ENCODE peak calls at places on chromosomes 2 and 18, in eight cellular contexts. S, X, Y, U, F, Z, M and O are unnamed samples.

GRCh38 chr2:232341061-232341738 is 37.4 kb upstream of the ALPP start:
- DNase-seq in S (no peak), Z (no peak), F (no peak), U (no peak), Y (no peak), X (no peak), M (peak; percentile 12), O (no peak)

GRCh38 chr2:179106342-179107178 is 56.6 kb upstream of the CCDC141 start:
- DNase-seq in U (peak; percentile 49), Y (peak; percentile 95), S (peak; percentile 93), Z (peak; percentile 75), M (no peak), F (no peak), X (peak; percentile 40), O (peak; percentile 78)

GRCh38 chr2:219522111-219523030 is 8.1 kb downstream of the ASIC4 start:
- DNase-seq in Y (peak; percentile 32), M (no peak), X (no peak), U (no peak), S (peak; percentile 58), F (no peak), Z (peak; percentile 63), O (no peak)

GRCh38 chr2:72291059-72291458 is 143.4 kb upstream of the CYP26B1 start:
- DNase-seq in U (no peak), Z (no peak), S (peak; percentile 42), M (no peak), X (no peak), Y (no peak), F (no peak), O (no peak)

GRCh38 chr2:206083602-206084467 is 2.1 kb downstream of the INO80D start:
- DNase-seq in Z (no peak), X (peak; percentile 63), Y (peak; percentile 16), F (no peak), S (peak; percentile 4), U (no peak), M (no peak), O (no peak)

GRCh38 chr2:1097086-1097485 is 146.4 kb downstream of the SNTG2 start:
- DNase-seq in Z (no peak), U (no peak), X (no peak), Y (no peak), M (no peak), F (no peak), S (no peak), O (no peak)

GRCh38 chr2:20796374-20796791 is 26.5 kb downstream of the LDAH start:
- DNase-seq in M (no peak), Y (peak; percentile 76), X (no peak), S (peak; percentile 34), F (no peak), U (no peak), Z (no peak), O (no peak)

GRCh38 chr18:76983613-76984051 is 149.0 kb downstream of the MBP start:
- DNase-seq in U (no peak), Y (no peak), M (no peak), Z (no peak), S (no peak), F (no peak), X (no peak), O (no peak)

GRCh38 chr2:216017365-216017764 is 4.0 kb upstream of the MREG start:
- DNase-seq in S (no peak), M (no peak), Y (peak; percentile 74), U (no peak), X (no peak), F (no peak), Z (no peak), O (no peak)

GRCh38 chr18:40577255-40577654 is 1377.8 kb upstream of the PIK3C3 start:
- DNase-seq in F (no peak), U (no peak), M (no peak), X (no peak), S (no peak), Y (no peak), Z (no peak), O (no peak)

GRCh38 chr18:79117791-79118190 is 48.6 kb downstream of the ATP9B start:
- DNase-seq in S (no peak), Z (no peak), M (no peak), X (no peak), Y (no peak), U (no peak), F (no peak), O (no peak)

GRCh38 chr2:184683923-184684322 is 85.6 kb downstream of the ZNF804A start:
- DNase-seq in U (no peak), S (no peak), Z (no peak), M (no peak), F (no peak), Y (no peak), X (no peak), O (no peak)

GRCh38 chr2:69616755-69617154 is 26.8 kb downstream of the AAK1 start:
- DNase-seq in S (no peak), Y (peak; percentile 58), Z (no peak), M (no peak), X (no peak), F (peak; percentile 37), U (no peak), O (no peak)

GRCh38 chr2:173571021-173571821 is 216.5 kb downstream of the CDCA7 start:
- DNase-seq in U (no peak), X (peak; percentile 46), Y (peak; percentile 30), Z (no peak), F (no peak), S (peak; percentile 60), M (no peak), O (no peak)

GRCh38 chr2:28444951-28445350 is 50.9 kb upstream of the PLB1 start:
- DNase-seq in Z (no peak), M (no peak), Y (no peak), F (no peak), U (no peak), X (no peak), S (no peak), O (no peak)

GRCh38 chr2:28448738-28449100 is 47.1 kb upstream of the PLB1 start:
- DNase-seq in Z (no peak), M (no peak), X (no peak), Y (no peak), U (no peak), S (no peak), F (no peak), O (peak; percentile 52)

GRCh38 chr2:28442328-28442727 is 49.7 kb downstream of the FOSL2 start:
- DNase-seq in X (no peak), Z (no peak), Y (peak; percentile 39), U (no peak), S (no peak), F (no peak), M (no peak), O (no peak)

GRCh38 chr2:28447943-28448737 is 47.7 kb upstream of the PLB1 start:
- DNase-seq in F (no peak), Z (no peak), M (no peak), Y (peak; percentile 84), U (no peak), S (peak; percentile 89), X (no peak), O (no peak)

GRCh38 chr2:28445448-28446258 is 50.2 kb upstream of the PLB1 start:
- DNase-seq in S (peak; percentile 87), Y (peak; percentile 98), U (no peak), X (no peak), Z (peak; percentile 87), F (no peak), M (no peak), O (no peak)
- H3K4me3 ChIP-seq in S (no peak overlapping the region), Y (no peak overlapping the region), U (no peak overlapping the region), X (no peak overlapping the region), Z (no peak overlapping the region), F (no peak overlapping the region), M (no peak overlapping the region), O (no peak overlapping the region)

GRCh38 chr2:11744631-11745394 is 1.6 kb upstream of the LPIN1 start:
- DNase-seq in Z (peak; percentile 81), U (no peak), S (peak; percentile 59), F (no peak), X (peak; percentile 38), Y (no peak), M (peak; percentile 47), O (no peak)
- H3K4me3 ChIP-seq in Z (peak overlapping the region; percentile 8), U (no peak overlapping the region), S (no peak overlapping the region), F (no peak overlapping the region), X (no peak overlapping the region), Y (peak overlapping the region; percentile 24), M (peak overlapping the region; percentile 39), O (peak overlapping the region; percentile 47)

GRCh38 chr2:195017890-195018289 is 639.1 kb upstream of the SLC39A10 start:
- DNase-seq in Y (no peak), U (no peak), X (no peak), Z (no peak), F (no peak), S (no peak), M (no peak), O (no peak)

GRCh38 chr2:195021704-195022513 is 635.1 kb upstream of the SLC39A10 start:
- DNase-seq in U (no peak), F (no peak), M (no peak), Y (no peak), X (no peak), S (no peak), Z (no peak), O (no peak)

GRCh38 chr2:195018462-195018861 is 638.6 kb upstream of the SLC39A10 start:
- DNase-seq in M (no peak), U (no peak), S (no peak), Z (no peak), X (no peak), F (no peak), Y (no peak), O (no peak)

GRCh38 chr2:195026261-195026660 is 630.8 kb upstream of the SLC39A10 start:
- DNase-seq in M (no peak), U (no peak), F (no peak), Z (peak; percentile 34), X (no peak), Y (peak; percentile 18), S (no peak), O (no peak)

DNA sequence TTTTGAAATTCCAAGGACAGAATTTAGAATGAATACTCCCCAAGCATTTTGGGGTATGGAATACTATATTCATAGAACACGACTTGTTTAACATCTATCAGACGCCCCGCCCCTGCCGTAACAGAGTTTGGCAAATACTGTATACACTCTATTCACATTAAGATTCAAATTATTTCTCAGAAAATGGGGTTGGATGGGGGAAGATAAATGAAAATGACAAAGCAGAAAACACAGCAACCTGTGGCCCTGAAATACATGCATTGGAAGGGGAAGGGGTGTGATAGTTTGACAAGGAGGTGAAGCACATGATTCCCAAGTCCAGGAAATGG is 634.5 kb upstream of the SLC39A10 start:
- DNase-seq in M (no peak), U (no peak), Y (no peak), S (no peak), F (no peak), X (no peak), Z (no peak), O (no peak)
- H3K4me3 ChIP-seq in M (no peak overlapping the region), U (no peak overlapping the region), Y (no peak overlapping the region), S (no peak overlapping the region), F (no peak overlapping the region), X (no peak overlapping the region), Z (no peak overlapping the region), O (no peak overlapping the region)

DNA sequence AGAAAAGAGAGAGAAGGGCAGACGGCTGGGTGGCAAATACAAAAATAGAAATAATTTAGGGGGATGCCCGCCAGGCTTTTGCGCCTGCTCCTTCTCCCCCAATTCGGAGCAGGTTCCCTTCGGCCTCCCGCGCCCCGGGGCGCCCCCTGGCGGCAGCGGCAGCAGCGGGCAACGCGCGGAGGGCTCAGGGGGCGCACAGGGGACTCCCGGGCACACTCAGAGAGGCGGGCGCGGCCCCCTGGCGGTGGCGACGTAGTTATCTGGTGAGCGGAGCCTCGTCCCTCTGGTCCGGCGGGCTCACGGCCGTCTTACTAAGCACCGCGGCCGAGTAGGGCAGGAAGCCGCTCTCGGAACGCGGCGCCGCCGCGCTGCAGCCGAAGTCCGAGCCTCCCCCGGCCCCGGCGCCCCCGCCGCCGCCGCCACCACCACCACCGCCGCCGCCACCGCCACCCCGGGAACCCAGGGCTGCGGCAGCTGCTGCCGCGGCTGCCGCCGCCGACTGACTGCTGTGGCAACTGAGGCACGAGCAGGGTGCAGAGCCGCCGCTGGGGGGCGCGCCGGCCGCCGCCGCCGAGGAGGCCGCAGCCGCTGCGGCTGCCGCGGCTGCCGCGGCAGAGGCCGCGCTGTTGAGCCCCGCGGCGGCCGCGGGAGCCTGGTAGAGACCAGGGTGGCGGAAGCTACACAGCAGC is 3.8 kb downstream of the EVX2 start:
- DNase-seq in S (peak; percentile 23), Y (no peak), X (no peak), F (no peak), Z (peak; percentile 80), U (no peak), M (no peak), O (no peak)
- H3K4me3 ChIP-seq in S (no peak overlapping the region), Y (no peak overlapping the region), X (peak overlapping the region; percentile 25), F (no peak overlapping the region), Z (peak overlapping the region; percentile 40), U (no peak overlapping the region), M (peak overlapping the region; percentile 50), O (peak overlapping the region; percentile 37)